ENCODE peak calls at places on chromosomes 2 and 18, in four cellular contexts. I is coronary artery; T is AG09309; B is activated CD8-positive, alpha-beta memory T cell treated with anti-CD3 and anti-CD28 coated beads for 1 hour. L is an unnamed sample.

GRCh38 chr2:226451486-226451885 is 348.1 kb downstream of the IRS1 start:
- DNase-seq in I (no peak), T (no peak), B (no peak), L (no peak)

GRCh38 chr2:157172866-157173578 is 84.5 kb upstream of the GALNT5 start:
- DNase-seq in I (no peak), T (no peak), B (no peak), L (no peak)

GRCh38 chr2:53234548-53234903 is 533.1 kb upstream of the CHAC2 start:
- DNase-seq in I (no peak), T (no peak), B (no peak), L (no peak)

GRCh38 chr2:164710252-164710633 is 89.0 kb upstream of the GRB14 start:
- DNase-seq in I (no peak), T (no peak), B (no peak), L (no peak)

GRCh38 chr18:9874730-9875129 is 11.0 kb upstream of the TXNDC2 start:
- DNase-seq in I (no peak), T (no peak), B (no peak), L (no peak)

GRCh38 chr2:16394072-16394985 is 271.3 kb downstream of the CYRIA start:
- DNase-seq in I (no peak), T (no peak), B (no peak), L (no peak)

GRCh38 chr18:48674198-48674721 is 135.4 kb downstream of the CTIF start:
- DNase-seq in I (no peak), T (no peak), B (no peak), L (no peak)

GRCh38 chr2:7378642-7379041 is 461.4 kb downstream of the RNF144A start:
- DNase-seq in I (no peak), T (no peak), B (no peak), L (no peak)

GRCh38 chr2:41720298-41720697 is 327.5 kb upstream of the PKDCC start:
- DNase-seq in I (no peak), T (no peak), B (no peak), L (no peak)

GRCh38 chr2:38073211-38074005 is 2.5 kb downstream of the CYP1B1 start:
- DNase-seq in I (no peak), T (no peak), B (no peak), L (no peak)

GRCh38 chr2:120246546-120247300 is 5.9 kb upstream of the RALB start:
- DNase-seq in I (no peak), T (no peak), B (no peak), L (no peak)

GRCh38 chr2:43311276-43311675 is 84.9 kb upstream of the ZFP36L2 start:
- DNase-seq in I (no peak), T (peak), B (no peak), L (peak)